ENCODE peak calls at places on chromosomes 16 and 17, in four cellular contexts. S, W, Q and U are unnamed samples.

GRCh38 chr17:3803308-3803640 is 2.3 kb upstream of the ITGAE start:
- DNase-seq in Q (no peak), S (no peak), W (no peak), U (no peak)

GRCh38 chr16:69064789-69065313 is 40.6 kb upstream of the HAS3 start:
- DNase-seq in Q (peak), S (no peak), W (no peak), U (no peak)

GRCh38 chr17:67109111-67109510 is 64.8 kb downstream of the CACNG1 start:
- DNase-seq in Q (no peak), W (no peak), S (no peak), U (no peak)

GRCh38 chr17:2237521-2237921 is 66.1 kb downstream of the SMG6 start:
- DNase-seq in Q (peak), W (peak), S (peak), U (peak)

GRCh38 chr17:63325885-63326284 is 120.2 kb downstream of the CYB561 start:
- DNase-seq in S (no peak), Q (no peak), W (no peak), U (no peak)

GRCh38 chr16:75062944-75063444 is 53.6 kb downstream of the LDHD start:
- DNase-seq in S (no peak), Q (no peak), W (no peak), U (no peak)

GRCh38 chr16:82187829-82188228 is 17.8 kb upstream of the MPHOSPH6 start:
- DNase-seq in Q (no peak), S (no peak), W (no peak), U (no peak)

GRCh38 chr16:57766714-57767348 is 31.3 kb downstream of the KATNB1 start:
- DNase-seq in Q (no peak), S (no peak), W (no peak), U (no peak)

GRCh38 chr17:15122857-15123256 is 142.3 kb downstream of the PMP22 start:
- DNase-seq in S (no peak), W (no peak), Q (no peak), U (no peak)

GRCh38 chr17:59618894-59619312 is 792 bp upstream of the CLTC start:
- DNase-seq in S (no peak), W (no peak), Q (peak), U (peak)

GRCh38 chr17:73826872-73827228 is 182.6 kb upstream of the SDK2 start:
- DNase-seq in Q (no peak), W (peak), S (no peak), U (no peak)

GRCh38 chr17:72008236-72008874 is 112.5 kb upstream of the SOX9 start:
- DNase-seq in S (no peak), Q (no peak), W (no peak), U (no peak)

GRCh38 chr17:12522743-12523181 is 142.9 kb upstream of the MYOCD start:
- DNase-seq in W (no peak), Q (no peak), S (no peak), U (no peak)

GRCh38 chr16:88331989-88332920 is 50.5 kb upstream of the ZNF469 start:
- DNase-seq in Q (peak), W (peak), S (no peak), U (no peak)

DNA sequence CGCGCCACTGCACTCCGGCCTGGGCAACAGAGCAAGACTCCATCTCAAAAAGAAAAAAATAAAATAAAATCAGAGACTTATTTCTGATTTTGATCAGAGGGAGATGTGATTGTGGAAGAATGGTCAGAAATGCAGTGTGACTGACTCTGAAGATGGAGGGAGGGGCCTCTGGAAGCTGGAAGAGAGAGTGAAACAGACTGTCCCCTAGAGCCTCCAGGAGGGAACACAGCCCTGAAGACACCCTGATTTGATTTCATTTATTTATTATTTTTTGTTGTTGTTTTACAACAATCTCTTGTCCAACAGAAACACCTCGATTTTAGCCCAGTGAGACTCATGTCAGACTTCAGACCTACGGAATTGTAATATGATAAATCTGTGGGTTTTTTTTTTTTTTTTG is 26.1 kb downstream of the BCL7C start:
- DNase-seq in S (no peak), W (no peak), Q (no peak), U (no peak)
- TF ChIP-seq CTCF in S (no peak), W (no peak), Q (no peak), U (no peak)

DNA sequence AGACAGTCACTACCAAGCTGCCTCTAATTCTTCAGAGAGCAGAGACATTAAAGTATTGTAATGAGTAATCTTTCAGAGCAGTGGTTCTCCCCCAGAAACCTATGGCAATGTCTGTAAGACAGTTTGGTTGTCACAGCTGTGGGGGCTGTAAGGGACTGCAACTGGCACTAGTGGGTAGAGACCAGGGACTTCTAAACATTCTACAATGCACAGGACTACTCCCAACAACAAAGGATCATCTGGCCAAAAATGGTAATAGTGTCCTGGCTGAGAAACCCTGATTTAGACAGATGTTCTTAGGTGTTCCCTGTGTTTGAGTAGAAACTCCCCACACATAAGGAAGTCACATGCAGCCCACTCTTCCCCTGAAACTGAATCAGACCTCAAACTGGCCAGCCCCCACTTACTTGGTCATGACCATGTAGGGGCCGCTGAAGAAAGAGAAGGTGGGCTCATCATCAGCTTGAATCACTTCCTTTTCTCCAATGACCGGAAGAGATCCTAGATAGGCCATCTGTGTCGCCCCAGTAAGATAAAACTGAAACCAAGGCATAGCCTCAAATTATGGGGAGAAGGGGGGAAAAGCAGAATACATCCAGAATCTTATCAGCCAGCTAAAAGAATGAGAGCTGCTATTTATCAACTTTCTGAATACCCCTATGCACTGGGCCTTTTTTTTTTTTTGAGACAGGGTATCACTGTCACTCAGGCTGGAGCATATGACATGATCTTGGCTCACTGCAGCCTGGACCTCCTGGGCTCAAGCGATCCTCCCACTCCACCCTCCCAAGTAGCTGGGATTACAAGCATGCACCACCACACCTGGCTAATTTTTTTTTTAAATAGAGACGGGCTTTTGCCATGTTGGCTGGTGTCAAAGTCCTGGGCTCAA is 75.8 kb downstream of the TEX14 start:
- DNase-seq in W (no peak), Q (no peak), S (no peak), U (no peak)
- TF ChIP-seq CTCF in W (no peak), Q (no peak), S (no peak), U (no peak)

GRCh38 chr16:2005646-2006045 is 4.0 kb downstream of the ZNF598 start:
- DNase-seq in Q (no peak), W (no peak), S (peak), U (no peak)
- TF ChIP-seq CTCF in Q (no peak), W (no peak), S (no peak), U (no peak)

GRCh38 chr16:64545769-64546168 is 576.1 kb downstream of the CDH11 start:
- DNase-seq in Q (no peak), W (no peak), S (no peak), U (no peak)

GRCh38 chr16:64543401-64543800 is 578.5 kb downstream of the CDH11 start:
- DNase-seq in Q (no peak), W (no peak), S (no peak), U (no peak)

GRCh38 chr16:64540449-64540848 is 581.4 kb downstream of the CDH11 start:
- DNase-seq in W (no peak), S (no peak), Q (no peak), U (no peak)

GRCh38 chr16:64542152-64542551 is 579.7 kb downstream of the CDH11 start:
- DNase-seq in W (no peak), Q (no peak), S (no peak), U (no peak)

DNA sequence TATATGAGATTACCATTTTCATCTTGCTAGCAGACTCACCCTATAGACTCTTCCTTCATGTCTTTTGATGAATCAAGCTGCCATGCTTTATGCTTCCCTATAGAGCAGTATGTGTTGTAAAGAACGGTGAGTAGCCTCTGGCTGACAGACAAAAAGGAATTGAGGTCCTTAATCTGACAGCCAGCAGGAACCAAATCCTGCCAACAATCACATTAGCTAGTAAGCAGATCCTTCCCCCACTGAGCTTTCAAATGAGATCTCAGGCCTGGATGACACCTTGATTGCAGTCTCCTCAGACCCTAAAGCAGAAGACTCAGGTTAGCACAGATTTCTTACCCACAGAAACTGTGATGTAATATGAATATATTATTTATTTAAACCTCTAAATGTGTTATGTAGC is 577.0 kb downstream of the CDH11 start:
- DNase-seq in W (no peak), Q (no peak), S (no peak), U (no peak)
- TF ChIP-seq CTCF in W (no peak), Q (no peak), S (no peak), U (no peak)

GRCh38 chr17:80362428-80363119 is 52.4 kb upstream of the ENDOV start:
- DNase-seq in S (peak), Q (no peak), W (peak), U (no peak)

GRCh38 chr17:80363518-80364090 is 51.4 kb upstream of the ENDOV start:
- DNase-seq in W (no peak), Q (no peak), S (no peak), U (no peak)

GRCh38 chr17:80365001-80365965 is 49.7 kb upstream of the ENDOV start:
- DNase-seq in S (no peak), W (no peak), Q (no peak), U (no peak)

GRCh38 chr17:80363120-80363515 is 51.8 kb upstream of the ENDOV start:
- DNase-seq in W (peak), Q (no peak), S (no peak), U (no peak)

GRCh38 chr17:80364091-80364691 is 50.8 kb upstream of the ENDOV start:
- DNase-seq in W (no peak), Q (no peak), S (peak), U (no peak)
- TF ChIP-seq CTCF in W (no peak), Q (peak), S (no peak), U (peak)

GRCh38 chr16:79767597-79768280 is 167.2 kb upstream of the MAF start:
- DNase-seq in S (no peak), Q (no peak), W (no peak), U (no peak)
- TF ChIP-seq CTCF in S (no peak), Q (no peak), W (no peak), U (peak)

DNA sequence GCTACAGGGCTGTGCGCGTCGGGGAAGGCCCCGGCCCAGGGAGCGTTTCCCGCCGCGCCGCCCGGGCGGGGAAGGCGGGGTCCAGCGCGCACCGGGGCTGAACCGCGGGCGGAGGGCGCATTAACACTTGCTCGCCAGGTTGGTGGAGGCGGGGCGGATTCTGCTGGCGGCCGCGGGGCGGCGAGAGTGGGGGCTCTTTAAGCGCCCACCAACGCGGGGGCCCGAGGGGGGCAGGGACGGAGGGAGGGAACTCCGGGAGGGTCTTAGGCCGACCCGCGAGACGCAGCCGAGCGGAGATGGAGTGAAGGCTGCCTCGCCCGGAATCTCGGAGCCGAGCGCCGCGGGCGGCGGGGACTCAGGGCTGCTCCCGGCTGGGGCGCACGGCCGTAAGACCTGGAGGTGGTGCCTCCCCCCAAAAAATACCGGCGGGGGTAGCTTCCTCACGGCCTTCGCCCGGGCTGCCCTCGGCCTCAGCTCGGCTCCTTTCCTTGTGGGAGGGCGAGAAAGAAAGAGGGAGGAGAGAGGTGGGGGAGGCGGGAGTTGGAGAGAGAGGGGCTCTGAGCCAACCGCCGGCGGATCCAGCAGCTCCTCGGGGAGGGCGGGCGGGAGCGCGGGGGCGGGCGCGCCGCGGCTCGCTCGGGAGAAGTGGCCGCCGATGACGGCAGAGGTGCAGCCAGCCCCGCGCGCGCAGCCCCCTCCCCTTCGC is 415 bp upstream of the FOXF1 start:
- DNase-seq in S (peak), Q (no peak), W (no peak), U (peak)
- TF ChIP-seq CTCF in S (no peak), Q (no peak), W (no peak), U (no peak)